ENCODE peak calls at places on chromosomes 13 and 19, in nine cellular contexts. Z, O, T, M, X, W, S, U and E are unnamed samples.

GRCh38 chr13:76293346-76293745 is 592.9 kb downstream of the KCTD12 start:
- DNase-seq in M (no peak), Z (no peak), W (no peak), O (peak; percentile 81), X (no peak), U (no peak), S (no peak), T (no peak), E (no peak)

GRCh38 chr13:100298116-100298681 is 209.3 kb downstream of the PCCA start:
- DNase-seq in S (no peak), M (no peak), Z (no peak), W (no peak), O (no peak), U (no peak), T (no peak), X (no peak), E (no peak)

GRCh38 chr19:43820098-43820860 is 6.8 kb upstream of the ZNF283 start:
- DNase-seq in O (peak; percentile 74), T (no peak), M (no peak), U (no peak), S (peak; percentile 54), W (no peak), X (no peak), Z (peak; percentile 44), E (no peak)

GRCh38 chr13:20128459-20128927 is 32.4 kb downstream of the GJA3 start:
- DNase-seq in M (no peak), X (peak; percentile 21), W (no peak), Z (peak; percentile 11), T (no peak), S (no peak), U (peak; percentile 73), O (no peak), E (no peak)

GRCh38 chr13:102400619-102401125 is 1.2 kb downstream of the FGF14 start:
- DNase-seq in Z (peak; percentile 7), X (peak; percentile 50), W (peak; percentile 1), U (no peak), S (peak; percentile 16), T (no peak), M (peak; percentile 69), O (no peak), E (no peak)

GRCh38 chr13:113905942-113906341 is 42.1 kb upstream of the GAS6 start:
- DNase-seq in M (no peak), S (no peak), U (no peak), X (no peak), Z (no peak), T (no peak), O (no peak), W (no peak), E (no peak)

GRCh38 chr19:1289395-1290244 is 3.9 kb downstream of the EFNA2 start:
- DNase-seq in U (no peak), X (no peak), M (no peak), Z (no peak), S (no peak), W (no peak), T (no peak), O (no peak), E (no peak)

GRCh38 chr19:49590971-49591730 is at the start of gene PRR12:
- DNase-seq in X (peak; percentile 67), S (peak; percentile 62), O (peak; percentile 77), U (no peak), W (peak; percentile 74), T (peak; percentile 37), M (peak; percentile 93), Z (peak; percentile 75), E (peak; percentile 53)

GRCh38 chr19:16594681-16595091 is 22.5 kb upstream of the SLC35E1 start:
- DNase-seq in X (no peak), W (no peak), S (no peak), O (no peak), M (no peak), U (no peak), Z (peak; percentile 36), T (no peak), E (no peak)

GRCh38 chr19:1214862-1215731 is 9.5 kb downstream of the STK11 start:
- DNase-seq in O (no peak), U (peak; percentile 87), W (no peak), Z (no peak), M (peak; percentile 72), X (no peak), T (no peak), S (peak; percentile 77), E (no peak)

GRCh38 chr19:30318261-30318660 is 53.9 kb upstream of the ZNF536 start:
- DNase-seq in Z (no peak), U (no peak), M (no peak), W (no peak), X (no peak), T (no peak), S (no peak), O (no peak), E (no peak)

GRCh38 chr19:658916-659839 is 3.8 kb downstream of the RNF126 start:
- DNase-seq in O (peak; percentile 29), U (no peak), W (peak; percentile 73), T (no peak), Z (peak; percentile 45), M (peak; percentile 88), S (peak; percentile 65), X (no peak), E (no peak)

GRCh38 chr19:52099497-52100138 is 4.1 kb upstream of the ZNF841 start:
- DNase-seq in O (no peak), U (no peak), W (no peak), T (no peak), X (no peak), Z (no peak), S (no peak), M (no peak), E (no peak)

GRCh38 chr19:6381030-6381750 is 5.5 kb upstream of the PSPN start:
- DNase-seq in S (no peak), U (no peak), O (no peak), X (no peak), Z (no peak), T (no peak), M (no peak), W (no peak), E (no peak)